ENCODE peak calls at places on chromosome 1, in eight cellular contexts. N is pulmonary artery endothelial cell; D is left ventricle myocardium inferior; Y is stimulated activated CD8-positive, alpha-beta memory T cell treated with anti-CD3 and anti-CD28 coated beads, Interleukin-15, amount 100 ng/mL, for 4 hours; F is NCI-H1436; Z is stimulated activated naive CD4-positive, alpha-beta T cell; J is activated CD4-positive, alpha-beta T cell treated with anti-CD3 and anti-CD28 coated beads, Interleukin-2, amount 50 U/mL, for 1 hour; G is lung microvascular endothelial cell. K is an unnamed sample.

GRCh38 chr1:13583964-13584791 is 546 bp downstream of the PDPN start:
- DNase-seq in J (no peak), N (no peak), Y (no peak), D (peak), G (peak), Z (no peak), F (no peak), K (peak)

GRCh38 chr1:47950481-47950880 is 46.7 kb downstream of the TRABD2B start:
- DNase-seq in F (no peak), N (no peak), D (no peak), Z (no peak), J (no peak), G (no peak), Y (no peak), K (no peak)

GRCh38 chr1:154334647-154335350 is 9.5 kb downstream of the ATP8B2 start:
- DNase-seq in G (peak), N (peak), J (peak), D (peak), F (peak), Z (peak), Y (peak), K (peak)

GRCh38 chr1:59738591-59739015 is 76.1 kb upstream of the HOOK1 start:
- DNase-seq in J (no peak), G (peak), Y (no peak), D (no peak), N (no peak), F (no peak), Z (no peak), K (no peak)

GRCh38 chr1:196078691-196079090 is 529.5 kb downstream of the KCNT2 start:
- DNase-seq in N (no peak), G (no peak), Y (no peak), F (no peak), D (no peak), J (no peak), Z (no peak), K (no peak)

GRCh38 chr1:232634086-232634485 is 4.2 kb upstream of the SIPA1L2 start:
- DNase-seq in J (no peak), N (no peak), D (peak), G (no peak), Y (no peak), Z (no peak), F (no peak), K (no peak)

GRCh38 chr1:42210421-42211133 is 46.0 kb upstream of the GUCA2A start:
- DNase-seq in Y (no peak), N (no peak), D (no peak), Z (no peak), G (no peak), F (no peak), J (no peak), K (no peak)

GRCh38 chr1:207194197-207194596 is 90.2 kb downstream of the C4BPA start:
- DNase-seq in N (no peak), J (no peak), F (no peak), Z (no peak), D (no peak), Y (no peak), G (no peak), K (no peak)

GRCh38 chr1:95098196-95098595 is 19.0 kb upstream of the TLCD4 start:
- DNase-seq in G (no peak), D (no peak), N (no peak), J (no peak), Z (no peak), F (no peak), Y (no peak), K (no peak)